ENCODE peak calls at places on chromosomes 16 and 17, in five cellular contexts. V is cardiac muscle cell, E is NCI-H1048, W is GM04504, Y is AML-193. B is an unnamed sample.

GRCh38 chr17:55825213-55825612 is 74.4 kb downstream of the PCTP start:
- DNase-seq in V (no peak), E (no peak), W (no peak), Y (no peak), B (peak)

GRCh38 chr17:66727634-66728570 is 107.0 kb upstream of the CACNG5 start:
- DNase-seq in V (peak), E (no peak), W (peak), Y (peak), B (peak)

GRCh38 chr17:5034651-5035050 is 575 bp downstream of the SLC52A1 start:
- DNase-seq in V (no peak), E (no peak), W (no peak), Y (no peak), B (no peak)

GRCh38 chr17:62778990-62779681 is 29.0 kb downstream of the MARCHF10 start:
- DNase-seq in V (peak), E (peak), W (peak), Y (no peak), B (peak)

GRCh38 chr17:31443386-31443785 is 51.9 kb downstream of the RAB11FIP4 start:
- DNase-seq in V (no peak), E (no peak), W (no peak), Y (no peak), B (no peak)

GRCh38 chr16:67277294-67277998 is 1.9 kb upstream of the PLEKHG4 start:
- DNase-seq in V (peak), E (no peak), W (peak), Y (peak), B (peak)

GRCh38 chr17:71334041-71334781 is 786.6 kb upstream of the SOX9 start:
- DNase-seq in V (no peak), E (no peak), W (no peak), Y (no peak), B (no peak)

GRCh38 chr17:28810437-28810836 is 32.2 kb downstream of the FAM222B start:
- DNase-seq in V (no peak), E (no peak), W (no peak), Y (no peak), B (no peak)

GRCh38 chr17:79648181-79648831 is 37.5 kb upstream of the RBFOX3 start:
- DNase-seq in V (no peak), E (no peak), W (no peak), Y (no peak), B (no peak)

GRCh38 chr17:75191584-75191983 is 8.8 kb upstream of the SUMO2 start:
- DNase-seq in V (peak), E (no peak), W (no peak), Y (peak), B (no peak)

GRCh38 chr16:10866196-10866976 is 10.6 kb upstream of the CIITA start:
- DNase-seq in V (no peak), E (no peak), W (no peak), Y (no peak), B (no peak)

GRCh38 chr17:77607606-77608005 is 350.9 kb upstream of the TNRC6C start:
- DNase-seq in V (no peak), E (no peak), W (no peak), Y (no peak), B (no peak)

GRCh38 chr17:79862771-79863440 is 23.7 kb upstream of the CBX4 start:
- DNase-seq in V (no peak), E (no peak), W (no peak), Y (no peak), B (no peak)

GRCh38 chr16:88702364-88703210 is 3.6 kb downstream of the RNF166 start:
- DNase-seq in V (no peak), E (no peak), W (no peak), Y (peak), B (no peak)

GRCh38 chr16:69404275-69404805 is 18.5 kb upstream of the TERF2 start:
- DNase-seq in V (peak), E (no peak), W (no peak), Y (no peak), B (peak)

GRCh38 chr16:59886021-59886420 is 1151.9 kb upstream of the GOT2 start:
- DNase-seq in V (peak), E (no peak), W (peak), Y (no peak), B (no peak)

GRCh38 chr17:50660042-50660886 is 25.6 kb downstream of the ABCC3 start:
- DNase-seq in V (peak), E (no peak), W (no peak), Y (peak), B (peak)

GRCh38 chr17:39194089-39194984 is 3.1 kb downstream of the CACNB1 start:
- DNase-seq in V (peak), E (no peak), W (peak), Y (no peak), B (peak)

GRCh38 chr17:56879280-56879679 is 34.6 kb downstream of the TRIM25 start:
- DNase-seq in V (no peak), E (no peak), W (no peak), Y (no peak), B (no peak)

GRCh38 chr16:87472935-87473334 is 19.9 kb downstream of the ZCCHC14 start:
- DNase-seq in V (no peak), E (no peak), W (no peak), Y (no peak), B (no peak)

GRCh38 chr17:75769536-75769935 is 4.5 kb upstream of the GALK1 start:
- DNase-seq in V (no peak), E (no peak), W (no peak), Y (no peak), B (no peak)

GRCh38 chr16:89945654-89946053 is 2.9 kb upstream of the DEF8 start:
- DNase-seq in V (no peak), E (no peak), W (no peak), Y (no peak), B (no peak)

GRCh38 chr16:87740909-87741424 is 24.8 kb downstream of the KLHDC4 start:
- DNase-seq in V (peak), E (no peak), W (peak), Y (no peak), B (no peak)

GRCh38 chr17:50051082-50051576 is 4.8 kb upstream of the ITGA3 start:
- DNase-seq in V (peak), E (no peak), W (peak), Y (peak), B (peak)

GRCh38 chr16:72597938-72598337 is 426.0 kb upstream of the PMFBP1 start:
- DNase-seq in V (no peak), E (no peak), W (no peak), Y (no peak), B (no peak)

GRCh38 chr17:77503916-77504651 is 363.3 kb downstream of the SEC14L1 start:
- DNase-seq in V (no peak), E (no peak), W (no peak), Y (no peak), B (no peak)